ENCODE peak calls at places on chromosomes 13 and 19, in five cellular contexts. S is kidney; O is Right ventricle myocardium inferior; X is EH; L is activated CD4-positive, alpha-beta T cell treated with anti-CD3 and anti-CD28 coated beads, Interleukin-2, amount 50 U/mL, for 48 hours. W is an unnamed sample.

GRCh38 chr19:16892868-16893685 is 4.3 kb downstream of the F2RL3 start:
- DNase-seq in X (no peak), O (no peak), S (no peak), L (no peak), W (no peak)

GRCh38 chr19:12769689-12770088 is 5.7 kb downstream of the HOOK2 start:
- DNase-seq in S (no peak), X (no peak), O (no peak), L (peak), W (no peak)

GRCh38 chr13:114059946-114060860 is 72.2 kb downstream of the RASA3 start:
- DNase-seq in X (peak), O (peak), S (peak), L (no peak), W (no peak)

GRCh38 chr19:1102407-1103106 is 1.2 kb upstream of the GPX4 start:
- DNase-seq in S (no peak), L (peak), O (no peak), X (peak), W (no peak)

GRCh38 chr13:34810996-34811395 is 131.1 kb upstream of the NBEA start:
- DNase-seq in L (no peak), O (no peak), X (peak), S (no peak), W (no peak)

GRCh38 chr19:53333071-53333465 is 481 bp upstream of the ZNF845 start:
- DNase-seq in O (no peak), X (no peak), S (peak), L (peak), W (peak)

GRCh38 chr19:7993560-7993959 is 11.9 kb downstream of the ELAVL1 start:
- DNase-seq in S (no peak), L (no peak), X (no peak), O (no peak), W (no peak)

GRCh38 chr13:51249254-51249653 is 27.1 kb downstream of the FAM124A start:
- DNase-seq in O (no peak), X (no peak), S (no peak), L (no peak), W (peak)

GRCh38 chr19:7869910-7870511 is 4.2 kb downstream of the PRR36 start:
- DNase-seq in X (peak), O (peak), S (peak), L (peak), W (no peak)

GRCh38 chr13:36090592-36090991 is 40.6 kb downstream of the DCLK1 start:
- DNase-seq in X (peak), O (no peak), S (no peak), L (no peak), W (no peak)

GRCh38 chr13:20264271-20265018 is 32.3 kb upstream of the GJB6 start:
- DNase-seq in X (no peak), O (no peak), L (no peak), S (no peak), W (no peak)

GRCh38 chr19:35518313-35518712 is 4.9 kb upstream of the DMKN start:
- DNase-seq in X (peak), S (no peak), L (no peak), O (no peak), W (no peak)

GRCh38 chr19:56751078-56751489 is 79.5 kb upstream of the ZNF835 start:
- DNase-seq in O (no peak), S (no peak), L (no peak), X (no peak), W (no peak)

GRCh38 chr19:49064768-49065611 is at the start of gene NTF4:
- DNase-seq in L (no peak), X (peak), S (peak), O (no peak), W (peak)

GRCh38 chr13:97307882-97308624 is 85.9 kb downstream of the MBNL2 start:
- DNase-seq in S (no peak), L (no peak), O (no peak), X (peak), W (no peak)

GRCh38 chr13:94329277-94329676 is 150.2 kb downstream of the DCT start:
- DNase-seq in X (peak), O (no peak), S (no peak), L (no peak), W (no peak)

GRCh38 chr19:31553112-31553843 is 204.0 kb upstream of the TSHZ3 start:
- DNase-seq in X (no peak), S (no peak), O (no peak), L (no peak), W (no peak)

GRCh38 chr19:5514001-5514400 is 53.8 kb downstream of the TINCR start:
- DNase-seq in L (no peak), X (no peak), O (no peak), S (no peak), W (no peak)

GRCh38 chr13:22749626-22750025 is 431.2 kb upstream of the SGCG start:
- DNase-seq in L (no peak), O (no peak), S (no peak), X (no peak), W (no peak)

GRCh38 chr13:75391432-75392100 is 90.4 kb downstream of the TBC1D4 start:
- DNase-seq in X (no peak), S (no peak), O (no peak), L (no peak), W (no peak)

GRCh38 chr19:58568731-58569130 is 4.4 kb downstream of the MZF1 start:
- DNase-seq in X (no peak), S (peak), O (peak), L (no peak), W (no peak)

GRCh38 chr19:10567696-10568443 is 909 bp downstream of the CDKN2D start:
- DNase-seq in X (peak), L (no peak), O (no peak), S (no peak), W (peak)

GRCh38 chr13:106416645-106417044 is 118.8 kb downstream of the EFNB2 start:
- DNase-seq in S (no peak), O (no peak), L (no peak), X (no peak), W (no peak)

GRCh38 chr13:97359181-97360057 is 74.5 kb upstream of the RAP2A start:
- DNase-seq in S (no peak), X (peak), L (peak), O (no peak), W (peak)

GRCh38 chr19:440391-441212 is 20.2 kb downstream of the SHC2 start:
- DNase-seq in S (peak), O (no peak), L (no peak), X (no peak), W (no peak)

W was measured in NCI-H510A treated with DMSO at 0.1 percent for 48 hours.